ENCODE peak calls at places on chromosomes 2 and 18, in five cellular contexts. A, U, O, H and G are unnamed samples.

GRCh38 chr2:88190808-88191721 is 20.9 kb downstream of the THNSL2 start:
- DNase-seq in A (peak; percentile 40), U (peak; percentile 82), O (peak; percentile 33), H (no peak), G (peak; percentile 38)

GRCh38 chr2:46097714-46098480 is 199.3 kb upstream of the EPAS1 start:
- DNase-seq in A (peak; percentile 76), U (peak; percentile 28), O (peak; percentile 79), H (peak; percentile 97), G (peak; percentile 94)

GRCh38 chr2:208983476-208983875 is 440.4 kb upstream of the MAP2 start:
- DNase-seq in A (no peak), U (peak; percentile 45), O (peak; percentile 26), H (no peak), G (peak; percentile 13)

GRCh38 chr2:188909036-188909435 is 65.1 kb upstream of the COL3A1 start:
- DNase-seq in A (no peak), U (no peak), O (no peak), H (peak; percentile 30), G (peak; percentile 65)

GRCh38 chr18:961644-962355 is 57.1 kb downstream of the ADCYAP1 start:
- DNase-seq in A (no peak), U (peak; percentile 43), O (peak; percentile 49), H (peak; percentile 7), G (peak; percentile 27)

GRCh38 chr2:134621939-134622705 is 96.7 kb downstream of the TMEM163 start:
- DNase-seq in A (no peak), U (no peak), O (no peak), H (no peak), G (no peak)

GRCh38 chr2:188450740-188451480 is 159.2 kb downstream of the GULP1 start:
- DNase-seq in A (no peak), U (no peak), O (no peak), H (no peak), G (no peak)

GRCh38 chr18:44895176-44895798 is 214.6 kb downstream of the SETBP1 start:
- DNase-seq in A (peak; percentile 16), U (peak; percentile 69), O (peak; percentile 30), H (peak; percentile 8), G (peak; percentile 75)

GRCh38 chr2:85037622-85038021 is 66.7 kb downstream of the KCMF1 start:
- DNase-seq in A (no peak), U (no peak), O (no peak), H (no peak), G (no peak)

GRCh38 chr2:237774811-237775553 is 23.6 kb upstream of the RBM44 start:
- DNase-seq in A (peak; percentile 58), U (peak; percentile 75), O (peak; percentile 63), H (no peak), G (peak; percentile 43)

GRCh38 chr2:54772110-54772509 is 48.6 kb downstream of the EML6 start:
- DNase-seq in A (no peak), U (no peak), O (no peak), H (no peak), G (peak; percentile 96)

GRCh38 chr2:174605687-174606086 is 8.1 kb upstream of the WIPF1 start:
- DNase-seq in A (peak; percentile 26), U (no peak), O (no peak), H (no peak), G (peak; percentile 46)

GRCh38 chr2:180520206-180520605 is 460.2 kb upstream of the UBE2E3 start:
- DNase-seq in A (no peak), U (peak; percentile 35), O (peak; percentile 27), H (no peak), G (peak; percentile 26)

GRCh38 chr2:19035238-19035637 is 323.2 kb downstream of the OSR1 start:
- DNase-seq in A (no peak), U (no peak), O (no peak), H (no peak), G (no peak)

GRCh38 chr2:127884436-127884835 is 1.3 kb downstream of the AMMECR1L start:
- DNase-seq in A (no peak), U (no peak), O (peak; percentile 6), H (peak; percentile 32), G (peak; percentile 24)

GRCh38 chr18:48548404-48548771 is 9.6 kb downstream of the CTIF start:
- DNase-seq in A (no peak), U (no peak), O (no peak), H (no peak), G (peak; percentile 85)

GRCh38 chr2:71395471-71395870 is 57.9 kb upstream of the DYSF start:
- DNase-seq in A (no peak), U (no peak), O (no peak), H (no peak), G (no peak)

GRCh38 chr2:43419886-43420285 is 176.0 kb downstream of the THADA start:
- DNase-seq in A (no peak), U (no peak), O (no peak), H (no peak), G (peak; percentile 65)

GRCh38 chr2:17756629-17757028 is 2.7 kb downstream of the GEN1 start:
- DNase-seq in A (no peak), U (no peak), O (no peak), H (no peak), G (no peak)

GRCh38 chr2:46885376-46885775 is 30.2 kb downstream of the MCFD2 start:
- DNase-seq in A (no peak), U (no peak), O (no peak), H (no peak), G (no peak)

GRCh38 chr2:47221039-47221438 is 65.9 kb upstream of the STPG4 start:
- DNase-seq in A (no peak), U (no peak), O (no peak), H (peak; percentile 54), G (no peak)

GRCh38 chr2:10864888-10865551 is 46.7 kb upstream of the KCNF1 start:
- DNase-seq in A (no peak), U (no peak), O (no peak), H (no peak), G (no peak)

GRCh38 chr2:240142859-240143258 is 2.4 kb upstream of the OTOS start:
- DNase-seq in A (no peak), U (no peak), O (no peak), H (no peak), G (no peak)

GRCh38 chr2:234164499-234165409 is 114.3 kb downstream of the SPP2 start:
- DNase-seq in A (no peak), U (no peak), O (no peak), H (no peak), G (no peak)

GRCh38 chr18:57062841-57063240 is 84.0 kb upstream of the BOD1L2 start:
- DNase-seq in A (no peak), U (no peak), O (no peak), H (no peak), G (no peak)

GRCh38 chr18:6219116-6219717 is 195.5 kb downstream of the L3MBTL4 start:
- DNase-seq in A (peak; percentile 2), U (peak; percentile 83), O (peak; percentile 9), H (peak; percentile 43), G (no peak)

GRCh38 chr2:111678651-111679050 is 205.3 kb downstream of the ANAPC1 start:
- DNase-seq in A (no peak), U (peak; percentile 57), O (no peak), H (no peak), G (peak; percentile 54)

GRCh38 chr2:20642026-20642971 is 8.6 kb downstream of the HS1BP3 start:
- DNase-seq in A (peak; percentile 95), U (peak; percentile 79), O (peak; percentile 78), H (no peak), G (peak; percentile 44)

GRCh38 chr18:46334200-46334553 is 230.0 kb downstream of the HAUS1 start:
- DNase-seq in A (no peak), U (no peak), O (no peak), H (no peak), G (no peak)

GRCh38 chr2:23241611-23242245 is 143.3 kb upstream of the KLHL29 start:
- DNase-seq in A (no peak), U (no peak), O (peak; percentile 0), H (no peak), G (no peak)

GRCh38 chr2:133607679-133608078 is 39.4 kb upstream of the NCKAP5 start:
- DNase-seq in A (no peak), U (no peak), O (no peak), H (peak; percentile 36), G (peak; percentile 58)

GRCh38 chr2:65056990-65057375 is 767 bp downstream of the CEP68 start:
- DNase-seq in A (no peak), U (no peak), O (no peak), H (no peak), G (no peak)

GRCh38 chr2:65056215-65056989 is at the start of gene CEP68:
- DNase-seq in A (peak; percentile 99), U (peak; percentile 99), O (peak; percentile 97), H (peak; percentile 93), G (peak; percentile 93)

GRCh38 chr2:65059071-65059470 is 2.9 kb downstream of the CEP68 start:
- DNase-seq in A (no peak), U (no peak), O (no peak), H (no peak), G (no peak)

GRCh38 chr2:65055427-65056214 is 595 bp upstream of the CEP68 start:
- DNase-seq in A (peak; percentile 43), U (no peak), O (no peak), H (no peak), G (peak; percentile 35)

GRCh38 chr2:65057391-65058052 is 1.3 kb downstream of the CEP68 start:
- DNase-seq in A (no peak), U (no peak), O (peak; percentile 41), H (no peak), G (peak; percentile 83)
- H3K4me3 ChIP-seq in A (peak overlapping the region; percentile 67), U (peak overlapping the region; percentile 63), O (peak overlapping the region; percentile 86), H (peak overlapping the region; percentile 74), G (peak overlapping the region; percentile 63)

GRCh38 chr2:219454217-219454616 is 19.6 kb downstream of the SPEG start:
- DNase-seq in A (no peak), U (no peak), O (no peak), H (no peak), G (no peak)
- H3K4me3 ChIP-seq in A (no peak overlapping the region), U (no peak overlapping the region), O (no peak overlapping the region), H (no peak overlapping the region), G (no peak overlapping the region)

GRCh38 chr18:22933206-22933957 is at the start of gene RBBP8:
- DNase-seq in A (peak; percentile 54), U (peak; percentile 94), O (peak; percentile 76), H (peak; percentile 26), G (peak; percentile 55)

GRCh38 chr18:22935431-22935830 is 2.3 kb downstream of the RBBP8 start:
- DNase-seq in A (no peak), U (peak; percentile 17), O (no peak), H (no peak), G (no peak)

GRCh38 chr18:22934789-22935188 is 1.7 kb downstream of the RBBP8 start:
- DNase-seq in A (no peak), U (no peak), O (no peak), H (no peak), G (no peak)

GRCh38 chr18:22932885-22933205 is 283 bp upstream of the RBBP8 start:
- DNase-seq in A (no peak), U (no peak), O (no peak), H (no peak), G (no peak)

GRCh38 chr18:22933958-22934423 is 863 bp downstream of the RBBP8 start:
- DNase-seq in A (no peak), U (no peak), O (no peak), H (no peak), G (peak; percentile 20)
- H3K4me3 ChIP-seq in A (peak overlapping the region; percentile 70), U (peak overlapping the region; percentile 52), O (peak overlapping the region; percentile 86), H (peak overlapping the region; percentile 71), G (peak overlapping the region; percentile 56)

DNA sequence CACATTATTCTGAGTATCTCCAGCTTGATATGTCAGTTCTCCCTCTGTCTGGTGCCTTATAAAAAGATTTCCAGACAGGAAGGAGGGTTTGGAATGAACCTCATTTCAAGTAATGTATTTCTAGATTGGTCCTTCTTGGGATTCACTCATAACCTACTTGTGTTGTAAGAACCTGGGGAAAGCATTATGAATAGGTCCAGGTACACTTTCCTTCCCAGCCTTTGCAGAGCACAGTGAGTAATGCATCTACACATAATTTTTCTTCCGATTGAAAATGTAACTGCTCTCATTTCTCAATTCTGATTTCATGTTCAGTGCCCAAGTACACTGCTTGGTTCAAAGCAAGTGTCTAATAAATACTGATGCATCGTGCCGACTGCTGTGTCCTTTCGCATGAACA is 25.0 kb upstream of the ACAA2 start:
- DNase-seq in A (no peak), U (no peak), O (no peak), H (no peak), G (peak; percentile 72)
- H3K4me3 ChIP-seq in A (no peak overlapping the region), U (no peak overlapping the region), O (no peak overlapping the region), H (no peak overlapping the region), G (no peak overlapping the region)